ENCODE peak calls at places on chromosome X, in six cellular contexts. J is H9, O is heart right ventricle, A is adrenal gland, K is cardiac muscle cell, F is OCI-LY7. U is an unnamed sample.

GRCh38 chrX:63751481-63751880 is 33.5 kb downstream of the ARHGEF9 start:
- DNase-seq in J (no peak), O (no peak), A (no peak), K (no peak), F (no peak), U (no peak)

GRCh38 chrX:130114141-130114561 is 3.9 kb upstream of the ELF4 start:
- DNase-seq in J (no peak), O (no peak), A (no peak), K (no peak), F (no peak), U (no peak)

GRCh38 chrX:25968920-25969319 is 169.2 kb upstream of the MAGEB18 start:
- DNase-seq in J (peak), O (no peak), A (peak), K (peak), F (no peak), U (no peak)

GRCh38 chrX:102930990-102931756 is 5.9 kb upstream of the RAB40AL start:
- DNase-seq in J (no peak), O (no peak), A (no peak), K (no peak), F (no peak), U (no peak)

GRCh38 chrX:7120578-7121219 is 26.8 kb upstream of the STS start:
- DNase-seq in J (no peak), O (no peak), A (no peak), K (peak), F (no peak), U (no peak)

GRCh38 chrX:107483976-107484726 is 34.7 kb downstream of the FRMPD3 start:
- DNase-seq in J (peak), O (peak), A (peak), K (peak), F (no peak), U (no peak)

GRCh38 chrX:72123471-72124185 is 8.1 kb downstream of the RTL5 start:
- DNase-seq in J (peak), O (peak), A (peak), K (peak), F (no peak), U (peak)

GRCh38 chrX:57964975-57965374 is 54.7 kb upstream of the ZXDA start:
- DNase-seq in J (no peak), O (no peak), A (no peak), K (no peak), F (peak), U (no peak)

GRCh38 chrX:18640686-18641085 is 31.2 kb downstream of the RS1 start:
- DNase-seq in J (peak), O (no peak), A (no peak), K (peak), F (no peak), U (no peak)

GRCh38 chrX:38805294-38806053 is 4.2 kb downstream of the MID1IP1 start:
- DNase-seq in J (peak), O (peak), A (peak), K (peak), F (peak), U (peak)

GRCh38 chrX:69231903-69232302 is 66.7 kb upstream of the PJA1 start:
- DNase-seq in J (no peak), O (no peak), A (no peak), K (no peak), F (no peak), U (peak)

GRCh38 chrX:77160301-77160700 is 286.9 kb upstream of the FGF16 start:
- DNase-seq in J (peak), O (peak), A (no peak), K (no peak), F (peak), U (no peak)

GRCh38 chrX:71871367-71871766 is 39.3 kb upstream of the NHSL2 start:
- DNase-seq in J (no peak), O (no peak), A (no peak), K (peak), F (no peak), U (no peak)

GRCh38 chrX:68072016-68072415 is 361.3 kb downstream of the OPHN1 start:
- DNase-seq in J (no peak), O (no peak), A (no peak), K (peak), F (no peak), U (no peak)

GRCh38 chrX:3815896-3816664 is 102.6 kb upstream of the PRKX start:
- DNase-seq in J (peak), O (peak), A (peak), K (peak), F (peak), U (peak)

GRCh38 chrX:19212037-19212436 is 89.8 kb upstream of the ADGRG2 start:
- DNase-seq in J (no peak), O (no peak), A (no peak), K (no peak), F (no peak), U (no peak)

GRCh38 chrX:47687249-47687648 is 28.3 kb upstream of the UXT start:
- DNase-seq in J (no peak), O (no peak), A (peak), K (no peak), F (no peak), U (no peak)

GRCh38 chrX:111375747-111376146 is 36.2 kb downstream of the DCX start:
- DNase-seq in J (no peak), O (no peak), A (no peak), K (peak), F (no peak), U (no peak)

GRCh38 chrX:118974088-118974907 is at the start of gene LONRF3:
- DNase-seq in J (no peak), O (peak), A (peak), K (peak), F (peak), U (peak)

GRCh38 chrX:111519215-111519614 is 7.8 kb downstream of the SERTM2 start:
- DNase-seq in J (no peak), O (no peak), A (no peak), K (peak), F (no peak), U (no peak)

GRCh38 chrX:107629533-107629909 is 1.2 kb downstream of the PRPS1 start:
- DNase-seq in J (no peak), O (no peak), A (no peak), K (peak), F (peak), U (no peak)

GRCh38 chrX:19462231-19462630 is 53.1 kb downstream of the MAP3K15 start:
- DNase-seq in J (no peak), O (no peak), A (no peak), K (no peak), F (no peak), U (no peak)

GRCh38 chrX:134685662-134686061 is 27.4 kb upstream of the PLAC1 start:
- DNase-seq in J (no peak), O (no peak), A (no peak), K (peak), F (no peak), U (no peak)

GRCh38 chrX:67673741-67674274 is 130.0 kb downstream of the AR start:
- DNase-seq in J (no peak), O (no peak), A (no peak), K (no peak), F (no peak), U (no peak)

GRCh38 chrX:9396930-9397329 is 67.9 kb upstream of the TBL1X start:
- DNase-seq in J (no peak), O (no peak), A (no peak), K (peak), F (no peak), U (no peak)

GRCh38 chrX:68874076-68874475 is 45.3 kb downstream of the EFNB1 start:
- DNase-seq in J (no peak), O (no peak), A (no peak), K (no peak), F (no peak), U (no peak)

GRCh38 chrX:138150709-138151108 is 560.8 kb downstream of the FGF13 start:
- DNase-seq in J (no peak), O (no peak), A (no peak), K (no peak), F (peak), U (no peak)

GRCh38 chrX:17581650-17582049 is 155.6 kb upstream of the SCML1 start:
- DNase-seq in J (no peak), O (no peak), A (no peak), K (no peak), F (no peak), U (no peak)

GRCh38 chrX:17587352-17587751 is 149.9 kb upstream of the SCML1 start:
- DNase-seq in J (no peak), O (no peak), A (no peak), K (no peak), F (no peak), U (no peak)

GRCh38 chrX:17584248-17584681 is 153.0 kb upstream of the SCML1 start:
- DNase-seq in J (no peak), O (no peak), A (no peak), K (peak), F (no peak), U (no peak)

GRCh38 chrX:17588303-17588702 is 149.0 kb upstream of the SCML1 start:
- DNase-seq in J (no peak), O (no peak), A (no peak), K (no peak), F (no peak), U (no peak)

DNA sequence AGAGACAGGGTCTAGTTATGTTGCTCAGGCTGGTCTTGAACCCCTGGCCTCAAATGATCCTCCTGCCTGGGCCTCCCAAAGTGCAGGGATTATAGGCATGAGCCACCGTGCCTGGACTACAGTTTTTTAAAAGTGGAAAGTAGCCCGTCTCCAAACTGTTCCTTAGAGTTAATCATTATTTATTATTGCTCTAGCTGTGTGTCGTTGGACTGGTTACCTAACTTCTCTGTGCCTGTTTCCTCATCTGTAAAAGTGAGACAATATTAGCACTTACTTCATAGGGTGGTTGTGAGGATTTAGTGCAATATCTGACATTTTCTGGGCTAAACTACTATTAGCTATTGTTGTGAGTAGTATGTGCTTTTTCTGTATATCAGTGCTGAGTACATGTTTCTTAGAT is 152.3 kb upstream of the SCML1 start:
- DNase-seq in J (no peak), O (no peak), A (no peak), K (no peak), F (no peak), U (no peak)
- H3K27ac ChIP-seq in J (no peak), O (no peak), A (no peak), K (no peak), F (no peak), U (no peak)

GRCh38 chrX:24693453-24694202 is at the start of gene POLA1:
- DNase-seq in J (peak), O (peak), A (peak), K (peak), F (peak), U (peak)
- H3K27ac ChIP-seq in J (no peak), O (peak), A (no peak), K (peak), F (peak), U (peak)

DNA sequence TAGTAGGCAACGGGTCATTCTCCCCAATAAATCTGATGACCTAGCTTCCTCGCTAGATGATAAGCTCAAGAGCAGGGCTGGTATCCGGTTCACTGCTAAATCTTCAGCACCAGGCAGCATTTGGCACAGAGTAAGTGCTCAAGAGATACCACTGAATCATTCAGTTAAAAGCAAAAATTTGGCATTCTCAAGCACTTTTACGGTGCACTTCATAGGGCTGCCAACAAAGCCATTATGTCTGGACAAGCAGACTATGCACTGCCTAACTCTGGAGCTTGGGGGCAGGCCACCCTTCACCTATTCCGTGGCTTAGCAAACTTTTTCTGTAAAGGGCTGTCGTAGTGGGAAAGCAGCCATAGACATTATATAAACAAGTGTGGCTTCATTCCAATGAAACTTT is 23.8 kb upstream of the CXorf38 start:
- DNase-seq in J (no peak), O (no peak), A (peak), K (peak), F (no peak), U (no peak)
- H3K27ac ChIP-seq in J (no peak), O (no peak), A (no peak), K (no peak), F (no peak), U (no peak)

DNA sequence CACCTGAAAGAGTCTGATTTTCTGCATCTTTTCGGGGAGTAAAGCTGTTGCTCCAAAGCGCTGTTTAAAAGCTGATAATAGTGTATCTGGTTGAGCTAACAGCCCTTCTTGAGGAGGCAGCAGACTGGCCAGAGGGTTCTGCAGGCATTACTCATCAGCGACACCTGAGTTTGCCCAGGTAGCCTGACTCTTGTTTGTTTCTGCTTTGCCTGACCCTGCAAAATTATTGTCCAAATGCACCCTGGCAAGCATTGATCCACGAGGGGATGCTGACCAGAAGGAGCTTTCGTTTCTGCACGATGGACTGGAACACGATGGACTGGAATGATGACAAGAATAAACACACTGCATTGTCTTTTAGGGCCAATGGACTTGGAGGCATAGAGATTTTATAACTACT is 6.2 kb downstream of the CD99 start:
- DNase-seq in J (no peak), O (no peak), A (no peak), K (no peak), F (no peak), U (peak)
- H3K27ac ChIP-seq in J (no peak), O (no peak), A (no peak), K (peak), F (no peak), U (peak)

GRCh38 chrX:54633641-54634040 is 103.6 kb downstream of the GNL3L start:
- DNase-seq in J (peak), O (no peak), A (no peak), K (peak), F (no peak), U (no peak)
- H3K27ac ChIP-seq in J (no peak), O (no peak), A (no peak), K (no peak), F (no peak), U (no peak)

DNA sequence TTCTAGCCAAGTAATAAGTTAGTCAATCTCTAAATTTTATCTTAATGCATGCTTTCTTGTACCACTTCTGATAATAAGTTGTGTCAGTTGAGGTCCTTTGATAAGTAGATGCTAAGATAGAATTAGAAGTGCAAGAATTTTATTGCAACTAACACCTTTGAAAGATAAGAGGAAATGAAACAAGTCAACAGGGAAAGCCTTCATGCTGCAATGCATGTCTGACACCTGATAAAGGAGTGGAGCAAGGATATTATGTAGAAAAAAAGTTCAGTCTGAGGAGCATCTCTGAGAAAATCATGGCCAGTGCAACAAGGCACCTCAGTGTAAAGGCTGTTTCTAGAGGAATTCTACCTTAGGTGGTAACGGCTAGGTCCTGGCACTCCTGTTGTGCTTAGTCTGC is 210.7 kb upstream of the PPP1R2C start:
- DNase-seq in J (no peak), O (no peak), A (no peak), K (no peak), F (peak), U (no peak)
- H3K27ac ChIP-seq in J (no peak), O (no peak), A (no peak), K (no peak), F (peak), U (no peak)

GRCh38 chrX:153557618-153558017 is 40.2 kb downstream of the ATP2B3 start:
- DNase-seq in J (no peak), O (no peak), A (no peak), K (no peak), F (peak), U (no peak)

GRCh38 chrX:153556767-153557166 is 39.3 kb downstream of the ATP2B3 start:
- DNase-seq in J (no peak), O (no peak), A (no peak), K (no peak), F (no peak), U (no peak)

GRCh38 chrX:153549807-153550206 is 32.4 kb downstream of the ATP2B3 start:
- DNase-seq in J (peak), O (no peak), A (no peak), K (no peak), F (no peak), U (no peak)

GRCh38 chrX:153551135-153551534 is 33.7 kb downstream of the ATP2B3 start:
- DNase-seq in J (no peak), O (no peak), A (no peak), K (peak), F (no peak), U (no peak)

DNA sequence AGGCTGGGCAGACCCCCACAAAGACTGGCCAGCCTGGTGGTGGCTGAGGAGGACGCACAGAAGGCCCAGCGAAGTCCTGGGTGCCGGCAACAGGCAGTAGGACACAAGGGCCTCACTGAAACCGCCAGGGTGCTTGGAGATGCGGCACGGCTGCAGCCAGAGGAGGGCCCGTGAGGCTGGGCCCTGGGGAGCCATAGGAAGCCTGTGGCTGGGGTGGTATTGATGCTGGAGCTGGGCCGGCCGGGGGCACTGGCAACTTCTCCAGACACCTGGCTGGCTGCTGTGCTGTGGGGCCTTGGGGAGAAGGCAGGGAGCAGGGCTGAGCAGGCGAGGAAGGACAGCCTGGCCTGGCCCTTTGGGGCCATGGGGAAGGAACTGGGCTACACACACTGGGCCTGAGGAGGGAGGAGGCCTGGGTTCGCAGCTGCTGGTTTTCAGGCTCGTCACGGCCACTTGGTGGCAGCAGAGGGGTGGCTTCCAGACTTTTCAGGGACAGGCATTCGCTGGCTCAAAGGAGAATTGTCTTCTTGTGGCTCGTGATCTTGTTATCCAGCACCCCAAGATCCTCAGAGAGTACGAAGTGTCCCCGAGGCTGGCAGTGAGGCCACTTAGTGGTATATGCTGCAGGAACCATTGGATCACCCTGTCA is 37.2 kb downstream of the ATP2B3 start:
- DNase-seq in J (peak), O (peak), A (peak), K (peak), F (peak), U (peak)
- H3K27ac ChIP-seq in J (no peak), O (no peak), A (no peak), K (no peak), F (no peak), U (no peak)

GRCh38 chrX:13374364-13374763 is 54.5 kb upstream of the ATXN3L start:
- DNase-seq in J (no peak), O (no peak), A (no peak), K (no peak), F (no peak), U (no peak)
- H3K27ac ChIP-seq in J (no peak), O (no peak), A (no peak), K (no peak), F (no peak), U (no peak)

GRCh38 chrX:153970398-153971123 is 1.1 kb downstream of the HCFC1 start:
- DNase-seq in J (peak), O (no peak), A (peak), K (peak), F (peak), U (no peak)

GRCh38 chrX:153971124-153971631 is 440 bp downstream of the HCFC1 start:
- DNase-seq in J (peak), O (peak), A (peak), K (peak), F (peak), U (peak)

GRCh38 chrX:153969125-153969903 is 2.3 kb downstream of the HCFC1 start:
- DNase-seq in J (no peak), O (no peak), A (no peak), K (peak), F (peak), U (no peak)

GRCh38 chrX:153968754-153969124 is 2.9 kb downstream of the HCFC1 start:
- DNase-seq in J (no peak), O (no peak), A (no peak), K (no peak), F (peak), U (no peak)

DNA sequence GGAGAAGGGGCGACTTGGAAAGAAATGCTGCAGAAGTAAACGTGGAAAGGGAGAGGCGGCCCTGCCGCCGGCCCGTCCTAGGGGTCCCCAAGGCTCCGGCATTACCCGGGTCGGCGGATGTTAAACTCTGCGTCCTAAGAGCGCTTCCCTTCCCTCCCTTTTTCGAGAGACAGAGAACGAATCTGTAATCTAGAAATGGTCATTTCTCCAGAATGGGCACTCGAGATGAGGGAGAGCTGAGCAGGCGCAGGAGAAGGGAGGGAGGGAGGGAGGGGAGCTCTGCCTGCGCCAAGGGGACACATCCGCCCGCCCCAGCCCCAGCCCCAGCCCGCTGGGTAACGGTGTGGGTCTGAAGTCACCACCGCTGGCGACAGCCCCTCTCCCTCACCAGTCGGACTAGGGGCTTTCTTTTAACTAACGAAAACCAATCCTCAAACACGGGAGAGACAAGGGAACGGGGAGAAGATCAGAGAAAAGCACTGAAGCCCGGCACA is 1.7 kb downstream of the HCFC1 start:
- DNase-seq in J (no peak), O (no peak), A (no peak), K (no peak), F (peak), U (peak)
- H3K27ac ChIP-seq in J (no peak), O (no peak), A (peak), K (peak), F (peak), U (peak)